ENCODE peak calls at places on chromosomes 12 and 14, in seven cellular contexts. S is RWPE1; G is naive thymus-derived CD4-positive, alpha-beta T cell; T is K562; E is H1; F is heart right ventricle; M is fibroblast of lung. O is an unnamed sample.
A peak's percentile ranks its signal among the peaks of the same experiment; 100 is the strongest.

GRCh38 chr14:68585690-68586089 is 207.2 kb downstream of the ZFP36L1 start:
- DNase-seq in T (no peak), F (no peak), S (no peak), E (no peak), M (peak; percentile 23), G (no peak), O (no peak)

GRCh38 chr12:3348055-3348454 is 142.9 kb upstream of the PRMT8 start:
- DNase-seq in M (no peak), T (no peak), F (no peak), G (no peak), E (no peak), S (no peak), O (no peak)

GRCh38 chr12:14249368-14249767 is 116.1 kb upstream of the ATF7IP start:
- DNase-seq in F (no peak), M (no peak), E (no peak), G (no peak), S (no peak), T (no peak), O (no peak)

GRCh38 chr14:101248840-101249675 is 312.2 kb upstream of the DIO3 start:
- DNase-seq in G (no peak), S (no peak), M (no peak), E (no peak), F (no peak), T (no peak), O (no peak)

GRCh38 chr12:132027636-132028035 is 77.9 kb downstream of the EP400 start:
- DNase-seq in M (no peak), F (no peak), T (no peak), G (no peak), S (no peak), E (no peak), O (no peak)

GRCh38 chr14:89954045-89955021 is at the start of gene EFCAB11:
- DNase-seq in G (peak; percentile 98), S (peak; percentile 96), F (peak; percentile 95), T (peak; percentile 83), M (peak; percentile 99), E (peak; percentile 93), O (peak; percentile 96)

GRCh38 chr14:99754141-99755067 is 38.8 kb upstream of the EML1 start:
- DNase-seq in F (no peak), T (no peak), G (no peak), S (peak; percentile 45), M (peak; percentile 59), E (no peak), O (no peak)

GRCh38 chr12:76020731-76021672 is 10.6 kb downstream of the PHLDA1 start:
- DNase-seq in G (peak; percentile 57), E (no peak), F (no peak), M (peak; percentile 99), T (no peak), S (peak; percentile 79), O (peak; percentile 82)

GRCh38 chr12:82479511-82479910 is 121.2 kb downstream of the METTL25 start:
- DNase-seq in E (no peak), S (no peak), M (peak; percentile 67), G (no peak), F (no peak), T (no peak), O (no peak)

GRCh38 chr14:80621701-80622100 is 319.8 kb downstream of the CEP128 start:
- DNase-seq in G (no peak), T (no peak), F (no peak), S (peak; percentile 57), M (peak; percentile 84), E (no peak), O (no peak)

GRCh38 chr12:31989987-31990386 is 30.8 kb downstream of the RESF1 start:
- DNase-seq in M (peak; percentile 59), E (no peak), T (no peak), G (no peak), F (no peak), S (peak; percentile 90), O (no peak)

GRCh38 chr12:83102499-83102898 is 415.8 kb downstream of the TMTC2 start:
- DNase-seq in M (peak; percentile 55), G (no peak), F (no peak), E (no peak), S (no peak), T (no peak), O (no peak)

GRCh38 chr12:132266802-132267201 is 62.6 kb downstream of the GALNT9 start:
- DNase-seq in S (no peak), E (no peak), M (no peak), T (no peak), F (no peak), G (no peak), O (no peak)

GRCh38 chr12:69007166-69007857 is 74.3 kb upstream of the CPM start:
- DNase-seq in S (peak; percentile 76), E (no peak), M (peak; percentile 83), G (no peak), F (no peak), T (no peak), O (no peak)

DNA sequence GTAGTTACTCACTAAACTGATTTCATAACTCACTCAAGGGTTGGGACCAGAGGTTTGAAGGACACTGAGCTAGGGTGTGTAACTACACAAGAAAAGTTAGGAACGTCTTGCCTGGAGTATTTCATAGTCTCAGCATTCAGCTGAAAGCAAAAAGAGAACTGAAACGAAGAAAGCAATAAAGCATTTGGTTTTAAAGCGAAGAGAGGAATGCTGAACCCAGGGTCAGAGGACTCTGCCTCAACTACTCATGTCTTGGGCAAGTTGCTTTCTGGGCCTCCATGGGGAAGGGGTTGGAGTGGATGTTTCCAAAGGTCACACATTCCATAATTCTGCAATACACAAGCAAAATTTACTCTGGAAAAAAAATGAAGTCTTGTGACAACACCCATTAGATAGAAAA is 1.4 kb downstream of the GNS start:
- DNase-seq in F (no peak), G (no peak), M (no peak), S (no peak), T (no peak), E (no peak), O (no peak)
- H3K27ac ChIP-seq in F (peak overlapping the region; percentile 20), G (no peak overlapping the region), M (no peak overlapping the region), S (no peak overlapping the region), T (no peak overlapping the region), E (no peak overlapping the region), O (no peak overlapping the region)

GRCh38 chr12:16119618-16120017 is 157.9 kb downstream of the SLC15A5 start:
- DNase-seq in E (no peak), F (no peak), G (no peak), T (no peak), S (no peak), M (no peak), O (no peak)
- H3K27ac ChIP-seq in E (no peak overlapping the region), F (no peak overlapping the region), G (no peak overlapping the region), T (no peak overlapping the region), S (no peak overlapping the region), M (no peak overlapping the region), O (no peak overlapping the region)

GRCh38 chr14:40317690-40318089 is 885.5 kb upstream of the FBXO33 start:
- DNase-seq in T (no peak), G (no peak), S (no peak), E (no peak), F (no peak), M (no peak), O (no peak)
- H3K27ac ChIP-seq in T (no peak overlapping the region), G (no peak overlapping the region), S (no peak overlapping the region), E (no peak overlapping the region), F (no peak overlapping the region), M (no peak overlapping the region), O (no peak overlapping the region)

GRCh38 chr12:62738105-62738504 is 196.8 kb downstream of the PPM1H start:
- DNase-seq in F (no peak), T (no peak), S (no peak), E (no peak), M (peak; percentile 72), G (no peak), O (no peak)

GRCh38 chr12:62737615-62738014 is 197.3 kb downstream of the PPM1H start:
- DNase-seq in F (no peak), E (no peak), T (no peak), G (no peak), M (peak; percentile 25), S (no peak), O (no peak)

GRCh38 chr12:62737201-62737600 is 197.7 kb downstream of the PPM1H start:
- DNase-seq in G (no peak), E (no peak), S (no peak), F (no peak), T (no peak), M (no peak), O (no peak)

GRCh38 chr12:62739266-62739831 is 195.6 kb downstream of the PPM1H start:
- DNase-seq in F (no peak), T (no peak), S (no peak), M (no peak), G (no peak), E (no peak), O (no peak)

GRCh38 chr12:62738611-62739010 is 196.3 kb downstream of the PPM1H start:
- DNase-seq in G (no peak), F (no peak), S (no peak), T (no peak), E (no peak), M (no peak), O (no peak)
- H3K27ac ChIP-seq in G (no peak overlapping the region), F (no peak overlapping the region), S (no peak overlapping the region), T (no peak overlapping the region), E (no peak overlapping the region), M (no peak overlapping the region), O (no peak overlapping the region)

GRCh38 chr12:48854488-48854887 is 2.5 kb upstream of the DDX23 start:
- DNase-seq in F (no peak), S (no peak), T (no peak), G (no peak), M (no peak), E (no peak), O (no peak)

GRCh38 chr12:48856379-48856778 is 4.4 kb upstream of the DDX23 start:
- DNase-seq in T (no peak), S (no peak), G (no peak), E (no peak), F (no peak), M (no peak), O (no peak)

GRCh38 chr12:48852734-48853168 is 788 bp upstream of the DDX23 start:
- DNase-seq in M (no peak), G (no peak), T (no peak), E (no peak), F (no peak), S (no peak), O (no peak)

GRCh38 chr12:48851883-48852733 is at the start of gene DDX23:
- DNase-seq in E (peak; percentile 82), M (peak; percentile 98), S (peak; percentile 98), T (peak; percentile 97), F (peak; percentile 92), G (peak; percentile 92), O (peak; percentile 92)

GRCh38 chr12:48853228-48853688 is 1.3 kb upstream of the DDX23 start:
- DNase-seq in S (peak; percentile 76), F (peak; percentile 36), T (peak; percentile 63), M (peak; percentile 76), E (peak; percentile 94), G (peak; percentile 90), O (peak; percentile 87)
- H3K27ac ChIP-seq in S (no peak overlapping the region), F (peak overlapping the region; percentile 93), T (peak overlapping the region; percentile 80), M (no peak overlapping the region), E (no peak overlapping the region), G (peak overlapping the region; percentile 93), O (peak overlapping the region; percentile 91)

DNA sequence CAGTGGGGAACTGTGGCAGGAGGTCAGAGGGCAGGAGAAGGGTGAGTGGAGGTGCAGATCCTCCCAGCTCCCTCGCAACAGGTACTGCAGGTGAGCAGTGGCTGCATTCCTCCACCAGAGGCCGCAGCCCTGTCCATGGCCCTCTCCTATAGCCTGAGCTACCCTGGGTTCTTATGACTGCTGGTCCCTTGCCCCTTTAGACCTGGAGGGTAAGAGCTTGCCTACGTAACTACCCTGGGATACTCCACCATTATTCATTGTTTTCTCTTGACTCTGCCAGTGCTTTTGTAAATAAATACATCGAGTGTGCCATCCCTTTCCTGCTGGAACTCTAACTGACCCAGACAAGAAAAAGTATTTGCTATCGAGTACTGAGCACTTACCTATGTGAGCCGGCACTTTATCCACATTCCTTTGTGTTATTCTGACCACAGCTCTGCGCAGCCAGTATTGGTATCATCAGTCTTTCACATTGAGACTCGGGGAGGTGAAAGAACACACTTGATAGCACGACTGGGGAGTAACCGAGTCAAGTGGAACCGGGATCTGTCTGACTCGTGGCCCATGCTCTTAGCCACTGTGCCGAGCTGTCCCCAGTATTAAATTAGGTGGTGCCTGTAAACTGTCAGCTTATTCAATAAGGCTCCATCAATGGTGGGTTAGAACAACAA is 38.5 kb downstream of the LTBP2 start:
- DNase-seq in E (no peak), S (peak; percentile 50), G (no peak), T (no peak), M (peak; percentile 85), F (no peak), O (no peak)
- H3K27ac ChIP-seq in E (no peak overlapping the region), S (peak overlapping the region; percentile 100), G (no peak overlapping the region), T (no peak overlapping the region), M (peak overlapping the region; percentile 97), F (peak overlapping the region; percentile 86), O (no peak overlapping the region)